ENCODE peak calls at places on chromosomes 6 and 20, in four cellular contexts. P, G, S and Y are unnamed samples.

GRCh38 chr6:100171533-100172321 is 177.7 kb upstream of the MCHR2 start:
- DNase-seq in G (no peak), S (no peak), P (no peak), Y (no peak)

GRCh38 chr6:84464471-84464870 is 237.0 kb upstream of the CEP162 start:
- DNase-seq in P (no peak), G (no peak), S (no peak), Y (no peak)

GRCh38 chr6:135161411-135161810 is 19.7 kb upstream of the MYB start:
- DNase-seq in S (no peak), G (no peak), P (no peak), Y (no peak)

GRCh38 chr20:58697201-58697866 is 4.7 kb downstream of the NPEPL1 start:
- DNase-seq in G (no peak), S (no peak), P (no peak), Y (no peak)

GRCh38 chr20:25723975-25724374 is 27.3 kb upstream of the ZNF337 start:
- DNase-seq in S (no peak), G (no peak), P (no peak), Y (no peak)

GRCh38 chr6:163950159-163950558 is 535.6 kb downstream of the QKI start:
- DNase-seq in S (no peak), G (no peak), P (no peak), Y (no peak)

GRCh38 chr20:61933951-61934715 is 131.5 kb downstream of the TAF4 start:
- DNase-seq in G (no peak), P (no peak), S (no peak), Y (no peak)

GRCh38 chr20:43586641-43587040 is 4.1 kb upstream of the IFT52 start:
- DNase-seq in P (no peak), S (no peak), G (no peak), Y (no peak)

GRCh38 chr6:5143625-5144311 is 58.6 kb downstream of the PPP1R3G start:
- DNase-seq in S (peak), P (peak), G (peak), Y (peak)

GRCh38 chr6:127956260-127956888 is 55.5 kb upstream of the THEMIS start:
- DNase-seq in S (no peak), P (no peak), G (no peak), Y (no peak)